ENCODE peak calls at places on chromosomes 16 and 17, in four cellular contexts. One of them, this sample, is unnamed.

GRCh38 chr16:23030001-23030400 is 119.3 kb downstream of the USP31 start:
- DNase-seq in CD4-positive, alpha-beta T cell: no peak
- DNase-seq in GM12865: no peak
- DNase-seq in fibroblast of villous mesenchyme: no peak
- DNase-seq in this sample: no peak

GRCh38 chr17:17719966-17720543 is 38.8 kb downstream of the RAI1 start:
- DNase-seq in GM12865: no peak
- DNase-seq in CD4-positive, alpha-beta T cell: no peak
- DNase-seq in fibroblast of villous mesenchyme: no peak
- DNase-seq in this sample: no peak

GRCh38 chr17:40399185-40399584 is 18.5 kb downstream of the TOP2A start:
- DNase-seq in GM12865: peak; percentile 56
- DNase-seq in CD4-positive, alpha-beta T cell: no peak
- DNase-seq in fibroblast of villous mesenchyme: peak; percentile 73
- DNase-seq in this sample: peak; percentile 31

GRCh38 chr17:17156107-17156506 is 50.0 kb downstream of the PLD6 start:
- DNase-seq in GM12865: no peak
- DNase-seq in CD4-positive, alpha-beta T cell: no peak
- DNase-seq in fibroblast of villous mesenchyme: peak; percentile 41
- DNase-seq in this sample: no peak

GRCh38 chr16:57165923-57166322 is 19.9 kb downstream of the PSME3IP1 start:
- DNase-seq in GM12865: no peak
- DNase-seq in CD4-positive, alpha-beta T cell: no peak
- DNase-seq in fibroblast of villous mesenchyme: peak; percentile 57
- DNase-seq in this sample: no peak

GRCh38 chr16:69522732-69523404 is 42.9 kb upstream of the NFAT5 start:
- DNase-seq in GM12865: peak; percentile 18
- DNase-seq in fibroblast of villous mesenchyme: peak; percentile 7
- DNase-seq in CD4-positive, alpha-beta T cell: no peak
- DNase-seq in this sample: no peak

GRCh38 chr16:51193879-51194278 is 42.8 kb upstream of the SALL1 start:
- DNase-seq in GM12865: no peak
- DNase-seq in fibroblast of villous mesenchyme: no peak
- DNase-seq in CD4-positive, alpha-beta T cell: no peak
- DNase-seq in this sample: no peak

GRCh38 chr17:57370051-57370581 is 113.8 kb downstream of the MSI2 start:
- DNase-seq in fibroblast of villous mesenchyme: peak; percentile 95
- DNase-seq in CD4-positive, alpha-beta T cell: no peak
- DNase-seq in GM12865: peak; percentile 46
- DNase-seq in this sample: no peak

GRCh38 chr17:5191541-5192417 is at the start of gene ZNF594:
- DNase-seq in fibroblast of villous mesenchyme: peak; percentile 95
- DNase-seq in CD4-positive, alpha-beta T cell: peak; percentile 96
- DNase-seq in GM12865: peak; percentile 99
- DNase-seq in this sample: peak; percentile 99

GRCh38 chr17:32020943-32021617 is 13.9 kb downstream of the LRRC37B start:
- DNase-seq in CD4-positive, alpha-beta T cell: no peak
- DNase-seq in GM12865: no peak
- DNase-seq in fibroblast of villous mesenchyme: no peak
- DNase-seq in this sample: no peak

GRCh38 chr16:592518-593306 is 2.8 kb downstream of the RAB40C start:
- DNase-seq in GM12865: no peak
- DNase-seq in fibroblast of villous mesenchyme: peak; percentile 40
- DNase-seq in CD4-positive, alpha-beta T cell: no peak
- DNase-seq in this sample: no peak

GRCh38 chr16:54135361-54136275 is 151.0 kb downstream of the IRX3 start:
- DNase-seq in CD4-positive, alpha-beta T cell: no peak
- DNase-seq in fibroblast of villous mesenchyme: peak; percentile 47
- DNase-seq in GM12865: no peak
- DNase-seq in this sample: no peak

GRCh38 chr16:27285676-27286196 is 17.2 kb upstream of the NSMCE1 start:
- DNase-seq in GM12865: peak; percentile 42
- DNase-seq in fibroblast of villous mesenchyme: no peak
- DNase-seq in CD4-positive, alpha-beta T cell: no peak
- DNase-seq in this sample: no peak

GRCh38 chr16:77897038-77897437 is 108.7 kb downstream of the VAT1L start:
- DNase-seq in fibroblast of villous mesenchyme: peak; percentile 98
- DNase-seq in GM12865: no peak
- DNase-seq in CD4-positive, alpha-beta T cell: no peak
- DNase-seq in this sample: no peak

GRCh38 chr17:1473170-1473569 is 17.1 kb upstream of the CRK start:
- DNase-seq in CD4-positive, alpha-beta T cell: no peak
- DNase-seq in GM12865: no peak
- DNase-seq in fibroblast of villous mesenchyme: no peak
- DNase-seq in this sample: no peak

GRCh38 chr16:64121473-64121872 is 1000.4 kb downstream of the CDH11 start:
- DNase-seq in fibroblast of villous mesenchyme: peak; percentile 39
- DNase-seq in CD4-positive, alpha-beta T cell: no peak
- DNase-seq in GM12865: no peak
- DNase-seq in this sample: no peak

GRCh38 chr17:38898812-38899348 is 26.5 kb upstream of the LASP1NB start:
- DNase-seq in fibroblast of villous mesenchyme: no peak
- DNase-seq in GM12865: peak; percentile 94
- DNase-seq in CD4-positive, alpha-beta T cell: peak; percentile 83
- DNase-seq in this sample: peak; percentile 95

GRCh38 chr16:80174416-80174815 is 366.4 kb upstream of the DYNLRB2 start:
- DNase-seq in CD4-positive, alpha-beta T cell: no peak
- DNase-seq in GM12865: no peak
- DNase-seq in fibroblast of villous mesenchyme: peak; percentile 85
- DNase-seq in this sample: no peak

GRCh38 chr17:78735832-78736525 is 46.1 kb downstream of the CYTH1 start:
- DNase-seq in CD4-positive, alpha-beta T cell: no peak
- DNase-seq in GM12865: peak; percentile 47
- DNase-seq in fibroblast of villous mesenchyme: peak; percentile 37
- DNase-seq in this sample: no peak

GRCh38 chr16:56277040-56277439 is 85.8 kb downstream of the GNAO1 start:
- DNase-seq in GM12865: no peak
- DNase-seq in CD4-positive, alpha-beta T cell: no peak
- DNase-seq in fibroblast of villous mesenchyme: no peak
- DNase-seq in this sample: no peak

GRCh38 chr16:1082266-1082951 is 9.9 kb downstream of the SSTR5 start:
- DNase-seq in fibroblast of villous mesenchyme: peak; percentile 9
- DNase-seq in GM12865: no peak
- DNase-seq in CD4-positive, alpha-beta T cell: no peak
- DNase-seq in this sample: no peak

GRCh38 chr17:57604771-57605733 is 140.0 kb downstream of the CCDC182 start:
- DNase-seq in GM12865: peak; percentile 78
- DNase-seq in fibroblast of villous mesenchyme: peak; percentile 72
- DNase-seq in CD4-positive, alpha-beta T cell: peak; percentile 32
- DNase-seq in this sample: peak; percentile 66

GRCh38 chr16:50607051-50607431 is 58.8 kb downstream of the NKD1 start:
- DNase-seq in CD4-positive, alpha-beta T cell: no peak
- DNase-seq in GM12865: no peak
- DNase-seq in fibroblast of villous mesenchyme: no peak
- DNase-seq in this sample: no peak

GRCh38 chr17:31674717-31675349 is 184.2 kb downstream of the COPRS start:
- DNase-seq in fibroblast of villous mesenchyme: peak; percentile 40
- DNase-seq in CD4-positive, alpha-beta T cell: no peak
- DNase-seq in GM12865: no peak
- DNase-seq in this sample: no peak

GRCh38 chr17:62179525-62180161 is 114.6 kb upstream of the MED13 start:
- DNase-seq in GM12865: no peak
- DNase-seq in CD4-positive, alpha-beta T cell: no peak
- DNase-seq in fibroblast of villous mesenchyme: peak; percentile 77
- DNase-seq in this sample: no peak

GRCh38 chr16:78289844-78290277 is 190.4 kb downstream of the WWOX start:
- DNase-seq in GM12865: no peak
- DNase-seq in fibroblast of villous mesenchyme: no peak
- DNase-seq in CD4-positive, alpha-beta T cell: no peak
- DNase-seq in this sample: no peak

GRCh38 chr17:45277216-45277849 is 15.4 kb upstream of the SPATA32 start:
- DNase-seq in CD4-positive, alpha-beta T cell: peak; percentile 90
- DNase-seq in fibroblast of villous mesenchyme: peak; percentile 94
- DNase-seq in GM12865: peak; percentile 96
- DNase-seq in this sample: peak; percentile 86

GRCh38 chr17:72386619-72387237 is 265.9 kb downstream of the SOX9 start:
- DNase-seq in CD4-positive, alpha-beta T cell: no peak
- DNase-seq in fibroblast of villous mesenchyme: peak; percentile 56
- DNase-seq in GM12865: no peak
- DNase-seq in this sample: no peak

GRCh38 chr16:3798827-3799226 is 81.5 kb upstream of the TRAP1 start:
- DNase-seq in GM12865: peak; percentile 10
- DNase-seq in fibroblast of villous mesenchyme: no peak
- DNase-seq in CD4-positive, alpha-beta T cell: no peak
- DNase-seq in this sample: no peak

GRCh38 chr17:28878981-28879380 is 18.6 kb downstream of the FLOT2 start:
- DNase-seq in fibroblast of villous mesenchyme: peak; percentile 63
- DNase-seq in GM12865: peak; percentile 75
- DNase-seq in CD4-positive, alpha-beta T cell: no peak
- DNase-seq in this sample: peak; percentile 70
- TF ChIP-seq CTCF in fibroblast of villous mesenchyme: peak; percentile 70
- TF ChIP-seq CTCF in GM12865: peak; percentile 47
- TF ChIP-seq CTCF in CD4-positive, alpha-beta T cell: no peak
- TF ChIP-seq CTCF in this sample: peak; percentile 56

GRCh38 chr17:19992803-19993713 is 15.4 kb upstream of the AKAP10 start:
- DNase-seq in fibroblast of villous mesenchyme: peak; percentile 91
- DNase-seq in GM12865: peak; percentile 85
- DNase-seq in CD4-positive, alpha-beta T cell: peak; percentile 58
- DNase-seq in this sample: peak; percentile 72
- TF ChIP-seq CTCF in fibroblast of villous mesenchyme: peak; percentile 71
- TF ChIP-seq CTCF in GM12865: peak; percentile 61
- TF ChIP-seq CTCF in CD4-positive, alpha-beta T cell: peak; percentile 82
- TF ChIP-seq CTCF in this sample: peak; percentile 79

DNA sequence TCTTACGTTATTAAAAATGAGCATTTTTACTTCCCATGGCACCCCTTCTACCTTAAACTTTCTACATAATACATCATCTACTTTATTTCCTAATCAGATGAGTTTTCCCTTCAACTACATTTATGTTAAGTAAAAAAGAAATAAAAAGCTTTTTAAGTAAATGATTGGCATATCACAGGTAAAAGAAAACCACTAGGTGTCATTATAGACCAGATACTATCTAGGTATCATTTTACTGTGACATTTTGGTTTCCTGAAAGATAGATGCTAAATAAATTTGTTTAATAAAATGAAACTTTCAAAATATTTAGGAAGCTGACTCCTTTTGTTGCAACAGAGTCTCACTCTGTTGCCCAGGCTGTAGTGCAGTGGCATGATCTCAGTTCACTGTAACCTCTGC is 3.8 kb upstream of the CMTM1 start:
- DNase-seq in CD4-positive, alpha-beta T cell: no peak
- DNase-seq in GM12865: no peak
- DNase-seq in fibroblast of villous mesenchyme: no peak
- DNase-seq in this sample: no peak
- TF ChIP-seq CTCF in CD4-positive, alpha-beta T cell: peak; percentile 58
- TF ChIP-seq CTCF in GM12865: no peak
- TF ChIP-seq CTCF in fibroblast of villous mesenchyme: no peak
- TF ChIP-seq CTCF in this sample: no peak

DNA sequence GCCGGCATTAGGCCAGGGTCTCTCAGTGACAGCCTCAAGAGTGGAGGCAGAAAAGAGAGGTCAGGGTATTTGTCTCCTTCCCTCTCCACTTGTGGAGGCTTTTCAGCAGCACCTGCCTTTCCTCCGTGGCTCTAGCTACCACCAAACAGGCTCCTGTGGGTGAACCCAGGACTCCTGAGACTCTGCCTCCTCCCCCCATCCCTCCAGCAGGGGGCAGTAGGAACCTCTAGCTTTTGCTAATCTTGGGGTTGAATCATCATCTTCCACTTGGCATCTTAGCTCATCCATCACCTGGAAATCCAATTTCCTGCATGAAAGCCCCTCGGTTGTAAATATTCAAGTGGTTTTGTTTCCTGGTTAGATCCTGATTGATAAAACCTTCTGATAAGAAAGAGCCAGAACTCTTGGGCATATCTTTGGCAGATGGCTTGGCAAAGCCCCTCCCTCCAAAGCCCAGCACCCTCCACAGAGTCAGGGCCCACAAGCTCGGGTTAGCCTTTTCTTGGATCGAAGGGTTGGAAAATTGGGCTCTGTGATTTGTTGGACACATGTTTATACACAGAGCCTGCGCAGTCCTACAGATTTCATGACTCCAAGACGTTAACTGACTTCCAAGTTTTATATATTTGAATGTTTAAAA is 322.1 kb downstream of the MAP2K4 start:
- DNase-seq in CD4-positive, alpha-beta T cell: no peak
- DNase-seq in GM12865: peak; percentile 61
- DNase-seq in fibroblast of villous mesenchyme: peak; percentile 24
- DNase-seq in this sample: peak; percentile 52
- TF ChIP-seq CTCF in CD4-positive, alpha-beta T cell: no peak
- TF ChIP-seq CTCF in GM12865: peak; percentile 72
- TF ChIP-seq CTCF in fibroblast of villous mesenchyme: peak; percentile 64
- TF ChIP-seq CTCF in this sample: peak; percentile 30

GRCh38 chr17:80962356-80963329 is 29.0 kb upstream of the CHMP6 start:
- DNase-seq in CD4-positive, alpha-beta T cell: no peak
- DNase-seq in fibroblast of villous mesenchyme: no peak
- DNase-seq in GM12865: no peak
- DNase-seq in this sample: no peak

GRCh38 chr17:80960797-80961452 is 30.7 kb upstream of the CHMP6 start:
- DNase-seq in fibroblast of villous mesenchyme: no peak
- DNase-seq in GM12865: no peak
- DNase-seq in CD4-positive, alpha-beta T cell: no peak
- DNase-seq in this sample: no peak

GRCh38 chr17:80960037-80960796 is 31.4 kb upstream of the CHMP6 start:
- DNase-seq in CD4-positive, alpha-beta T cell: no peak
- DNase-seq in fibroblast of villous mesenchyme: no peak
- DNase-seq in GM12865: no peak
- DNase-seq in this sample: no peak

GRCh38 chr17:80961931-80962330 is 29.7 kb upstream of the CHMP6 start:
- DNase-seq in CD4-positive, alpha-beta T cell: no peak
- DNase-seq in GM12865: no peak
- DNase-seq in fibroblast of villous mesenchyme: no peak
- DNase-seq in this sample: no peak

DNA sequence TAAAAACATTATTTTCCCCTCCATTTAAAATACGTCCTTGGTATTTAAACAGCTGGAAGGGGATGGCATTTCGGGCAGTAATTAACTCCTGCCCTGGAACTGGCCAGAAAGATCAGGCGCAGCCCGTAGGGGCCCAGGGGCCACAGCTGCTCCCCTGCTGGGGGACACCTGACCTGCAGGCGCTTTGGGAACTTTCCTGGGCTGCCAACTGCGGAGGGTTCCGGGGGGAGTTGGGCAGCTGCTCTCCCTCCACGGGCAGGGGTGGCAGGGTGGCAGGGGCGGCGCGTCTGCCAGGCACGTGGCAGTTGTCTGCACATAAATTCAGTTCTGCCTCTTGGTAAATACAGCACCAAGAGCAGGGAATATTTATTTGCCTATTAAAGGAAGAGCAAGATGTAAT is 30.1 kb upstream of the CHMP6 start:
- DNase-seq in CD4-positive, alpha-beta T cell: no peak
- DNase-seq in GM12865: no peak
- DNase-seq in fibroblast of villous mesenchyme: no peak
- DNase-seq in this sample: no peak
- TF ChIP-seq CTCF in CD4-positive, alpha-beta T cell: no peak
- TF ChIP-seq CTCF in GM12865: no peak
- TF ChIP-seq CTCF in fibroblast of villous mesenchyme: no peak
- TF ChIP-seq CTCF in this sample: no peak

This sample was measured in GM10248.